ENCODE peak calls at places on chromosomes 13 and 19, in five cellular contexts. G, P, B, Y and N are unnamed samples.

GRCh38 chr19:47512183-47512947 is 2.5 kb downstream of the NAPA start:
- DNase-seq in G (no peak), P (no peak), B (no peak), Y (no peak), N (peak; percentile 52)

GRCh38 chr19:33405491-33406461 is 32.3 kb downstream of the CEBPG start:
- DNase-seq in G (no peak), P (no peak), B (no peak), Y (peak; percentile 27), N (no peak)

GRCh38 chr13:47110141-47110540 is 213.3 kb upstream of the HTR2A start:
- DNase-seq in G (no peak), P (no peak), B (no peak), Y (no peak), N (no peak)

GRCh38 chr19:17404621-17405249 is 695 bp downstream of the BST2 start:
- DNase-seq in G (no peak), P (no peak), B (no peak), Y (peak; percentile 16), N (no peak)

GRCh38 chr19:33796164-33797100 is at the start of gene KCTD15:
- DNase-seq in G (peak; percentile 74), P (no peak), B (no peak), Y (peak; percentile 86), N (peak; percentile 31)

GRCh38 chr13:30148171-30148754 is 159.1 kb downstream of the KATNAL1 start:
- DNase-seq in G (no peak), P (no peak), B (no peak), Y (no peak), N (no peak)

GRCh38 chr13:41854758-41855157 is 106.2 kb downstream of the VWA8 start:
- DNase-seq in G (no peak), P (no peak), B (no peak), Y (no peak), N (peak; percentile 54)

GRCh38 chr19:17128820-17129219 is 53.2 kb downstream of the MYO9B start:
- DNase-seq in G (no peak), P (no peak), B (no peak), Y (no peak), N (no peak)

GRCh38 chr19:51904331-51905165 is at the start of gene ZNF649:
- DNase-seq in G (peak; percentile 89), P (peak; percentile 13), B (peak; percentile 51), Y (peak; percentile 82), N (peak; percentile 84)

GRCh38 chr19:7099597-7099921 is 30.1 kb downstream of the ZNF557 start:
- DNase-seq in G (no peak), P (no peak), B (no peak), Y (no peak), N (no peak)

GRCh38 chr19:5017235-5017634 is 48.3 kb downstream of the KDM4B start:
- DNase-seq in G (no peak), P (no peak), B (no peak), Y (no peak), N (no peak)

GRCh38 chr19:55419624-55420236 is 12.1 kb upstream of the UBE2S start:
- DNase-seq in G (no peak), P (no peak), B (no peak), Y (no peak), N (no peak)

GRCh38 chr13:45082964-45083363 is 37.3 kb upstream of the GTF2F2 start:
- DNase-seq in G (no peak), P (no peak), B (no peak), Y (no peak), N (peak; percentile 66)

GRCh38 chr13:27967736-27968315 is 1.3 kb downstream of the CDX2 start:
- DNase-seq in G (no peak), P (no peak), B (no peak), Y (peak; percentile 25), N (no peak)

GRCh38 chr19:51552996-51553725 is 17.9 kb upstream of the ZNF175 start:
- DNase-seq in G (peak; percentile 90), P (peak; percentile 23), B (no peak), Y (peak; percentile 40), N (peak; percentile 47)

GRCh38 chr19:32642771-32643170 is 32.2 kb downstream of the ANKRD27 start:
- DNase-seq in G (no peak), P (no peak), B (no peak), Y (no peak), N (no peak)

GRCh38 chr13:97220151-97220900 is 1.8 kb upstream of the MBNL2 start:
- DNase-seq in G (no peak), P (no peak), B (no peak), Y (no peak), N (no peak)

GRCh38 chr13:70027551-70027950 is 80.1 kb upstream of the ATXN8OS start:
- DNase-seq in G (no peak), P (no peak), B (no peak), Y (no peak), N (no peak)

GRCh38 chr13:84831666-84832657 is 949.7 kb upstream of the SLITRK1 start:
- DNase-seq in G (no peak), P (no peak), B (no peak), Y (no peak), N (no peak)

GRCh38 chr13:97287047-97287383 is 64.9 kb downstream of the MBNL2 start:
- DNase-seq in G (no peak), P (no peak), B (no peak), Y (no peak), N (no peak)

GRCh38 chr13:49540552-49540951 is 44.8 kb downstream of the PHF11 start:
- DNase-seq in G (no peak), P (no peak), B (peak; percentile 23), Y (no peak), N (peak; percentile 62)

GRCh38 chr13:108496364-108497215 is 132.8 kb upstream of the MYO16 start:
- DNase-seq in G (no peak), P (no peak), B (no peak), Y (peak; percentile 24), N (no peak)

GRCh38 chr19:10335149-10336053 is 2.1 kb upstream of the RAVER1 start:
- DNase-seq in G (no peak), P (no peak), B (no peak), Y (no peak), N (no peak)

GRCh38 chr19:48121909-48122371 is 11.3 kb upstream of the PLA2G4C start:
- DNase-seq in G (no peak), P (no peak), B (peak; percentile 13), Y (no peak), N (no peak)

GRCh38 chr13:75385708-75386083 is 96.3 kb downstream of the TBC1D4 start:
- DNase-seq in G (no peak), P (no peak), B (no peak), Y (no peak), N (no peak)

GRCh38 chr19:459724-460511 is 915 bp downstream of the SHC2 start:
- DNase-seq in G (peak; percentile 95), P (peak; percentile 55), B (no peak), Y (peak; percentile 98), N (peak; percentile 27)

GRCh38 chr19:8610041-8610927 is at the start of gene ADAMTS10:
- DNase-seq in G (peak; percentile 75), P (no peak), B (no peak), Y (peak; percentile 84), N (peak; percentile 43)

GRCh38 chr13:43883636-43884035 is 3.9 kb downstream of the LACC1 start:
- DNase-seq in G (no peak), P (no peak), B (no peak), Y (no peak), N (peak; percentile 67)

GRCh38 chr19:18460313-18460712 is 22.4 kb upstream of the ISYNA1 start:
- DNase-seq in G (no peak), P (no peak), B (no peak), Y (no peak), N (peak; percentile 86)

DNA sequence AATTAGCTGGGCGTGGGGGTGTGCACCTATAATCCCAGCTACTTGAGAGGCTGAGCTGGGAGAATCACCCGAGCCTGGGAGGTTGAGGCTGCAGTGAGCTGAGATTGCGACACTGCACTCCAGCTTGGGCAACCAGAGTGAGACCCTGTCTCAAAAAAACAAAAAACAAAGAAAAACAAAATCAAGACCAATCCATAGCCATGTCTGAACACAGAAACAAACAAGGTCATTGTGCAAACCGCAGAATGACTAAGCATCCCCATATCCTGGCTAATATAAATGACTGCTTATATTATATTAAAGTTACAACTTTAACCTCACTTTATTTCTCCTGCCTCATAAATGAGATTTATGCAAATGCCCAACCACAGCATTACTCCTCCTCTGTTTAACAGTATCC is 2.3 kb upstream of the LYPD3 start:
- DNase-seq in G (no peak), P (no peak), B (no peak), Y (no peak), N (peak; percentile 70)
- TF ChIP-seq SMC3 in G (no peak), P (no peak), B (no peak), Y (no peak), N (no peak)

DNA sequence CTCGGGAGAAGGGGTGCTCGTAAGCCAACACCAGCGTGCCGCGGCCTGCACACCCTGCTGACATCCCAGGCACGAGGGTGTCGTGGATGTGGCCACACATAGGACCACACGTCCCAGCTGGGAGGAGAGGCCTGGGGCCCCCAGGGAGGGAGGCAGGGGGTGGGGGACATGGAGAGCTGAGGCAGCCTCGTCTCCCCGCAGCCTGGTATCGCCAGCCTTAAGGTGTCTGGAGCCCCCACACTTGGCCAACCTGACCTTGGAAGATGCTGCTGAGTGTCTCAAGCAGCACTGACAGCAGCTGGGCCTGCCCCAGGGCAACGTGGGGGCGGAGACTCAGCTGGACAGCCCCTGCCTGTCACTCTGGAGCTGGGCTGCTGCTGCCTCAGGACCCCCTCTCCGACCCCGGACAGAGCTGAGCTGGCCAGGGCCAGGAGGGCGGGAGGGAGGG is 2.4 kb downstream of the IZUMO4 start:
- DNase-seq in G (no peak), P (no peak), B (no peak), Y (no peak), N (no peak)
- TF ChIP-seq RAD21 in G (no peak), P (no peak), B (no peak), Y (no peak), N (no peak)

DNA sequence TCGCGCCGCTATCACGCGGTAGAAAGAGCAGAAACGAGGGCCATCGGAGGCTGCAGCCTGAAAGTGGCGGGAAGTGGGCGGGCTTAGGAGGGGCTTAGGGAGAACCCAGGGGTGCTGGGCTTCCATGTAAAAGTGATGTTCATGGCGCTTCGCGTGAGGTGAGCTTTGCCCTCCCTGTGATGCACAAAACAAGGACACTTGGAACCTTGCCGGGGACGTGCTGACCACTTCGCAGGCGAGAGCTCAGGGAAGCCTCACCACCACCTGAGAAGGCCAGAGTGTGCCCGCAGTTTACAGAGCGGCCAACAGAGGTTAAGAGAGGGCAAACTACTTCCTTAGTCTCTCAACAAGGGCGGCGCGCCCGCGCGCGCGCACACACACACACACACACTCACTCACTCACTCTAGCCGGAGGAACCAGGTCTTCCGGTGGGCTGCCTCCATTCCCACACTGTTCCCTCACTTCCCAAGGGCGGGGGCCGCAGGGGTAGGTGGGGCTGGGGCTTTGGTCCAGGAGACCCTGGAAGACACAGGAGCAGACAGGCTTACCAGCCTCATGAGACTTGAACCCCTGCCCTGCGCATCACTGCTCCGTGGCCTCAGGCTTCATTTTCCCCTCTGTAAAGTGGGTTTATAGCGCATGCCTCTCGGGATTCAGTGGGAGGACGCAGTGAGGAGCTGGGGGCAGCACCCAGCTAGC is 716 bp downstream of the GAPDHS start:
- DNase-seq in G (no peak), P (no peak), B (no peak), Y (no peak), N (peak; percentile 57)
- TF ChIP-seq SMC3 in G (no peak), P (no peak), B (no peak), Y (no peak), N (no peak)

GRCh38 chr19:14272623-14273022 is 66.7 kb upstream of the ADGRL1 start:
- DNase-seq in G (no peak), P (no peak), B (no peak), Y (no peak), N (no peak)

GRCh38 chr19:14277608-14278007 is 71.6 kb upstream of the ADGRL1 start:
- DNase-seq in G (no peak), P (no peak), B (no peak), Y (no peak), N (no peak)

GRCh38 chr19:14267224-14267741 is 61.3 kb upstream of the ADGRL1 start:
- DNase-seq in G (no peak), P (no peak), B (no peak), Y (no peak), N (no peak)

GRCh38 chr19:14271830-14272229 is 65.9 kb upstream of the ADGRL1 start:
- DNase-seq in G (no peak), P (no peak), B (no peak), Y (no peak), N (no peak)
- TF ChIP-seq RAD21 in G (no peak), P (no peak), B (no peak), Y (no peak), N (no peak)